ENCODE peak calls at places on chromosomes 13 and 19, in nine cellular contexts. One of them, this sample, is unnamed.

GRCh38 chr19:35549174-35549788 is 3.9 kb downstream of the TMEM147 start:
- DNase-seq in right lobe of liver: no peak
- DNase-seq in esophagus squamous epithelium: no peak
- DNase-seq in endothelial cell of umbilical vein: peak; percentile 48
- DNase-seq in colonic mucosa: peak; percentile 68
- DNase-seq in heart right ventricle: no peak
- DNase-seq in GM23248: peak; percentile 84
- DNase-seq in CD8-positive, alpha-beta T cell: peak; percentile 43
- DNase-seq in heart left ventricle: peak; percentile 50
- DNase-seq in this sample: peak; percentile 38

GRCh38 chr13:71758823-71759222 is 108.2 kb downstream of the DACH1 start:
- DNase-seq in right lobe of liver: no peak
- DNase-seq in GM23248: no peak
- DNase-seq in CD8-positive, alpha-beta T cell: no peak
- DNase-seq in endothelial cell of umbilical vein: peak; percentile 71
- DNase-seq in heart right ventricle: no peak
- DNase-seq in esophagus squamous epithelium: no peak
- DNase-seq in colonic mucosa: no peak
- DNase-seq in heart left ventricle: no peak
- DNase-seq in this sample: no peak

GRCh38 chr19:54154603-54155345 is 4.7 kb downstream of the LENG1 start:
- DNase-seq in heart right ventricle: no peak
- DNase-seq in GM23248: peak; percentile 69
- DNase-seq in endothelial cell of umbilical vein: no peak
- DNase-seq in colonic mucosa: no peak
- DNase-seq in right lobe of liver: no peak
- DNase-seq in heart left ventricle: no peak
- DNase-seq in CD8-positive, alpha-beta T cell: no peak
- DNase-seq in esophagus squamous epithelium: no peak
- DNase-seq in this sample: no peak

GRCh38 chr19:4062576-4063368 is 3.9 kb downstream of the ZBTB7A start:
- DNase-seq in GM23248: peak; percentile 36
- DNase-seq in esophagus squamous epithelium: no peak
- DNase-seq in heart right ventricle: no peak
- DNase-seq in colonic mucosa: peak; percentile 62
- DNase-seq in CD8-positive, alpha-beta T cell: no peak
- DNase-seq in right lobe of liver: peak; percentile 58
- DNase-seq in endothelial cell of umbilical vein: no peak
- DNase-seq in heart left ventricle: no peak
- DNase-seq in this sample: no peak

GRCh38 chr19:6210721-6211600 is 68.8 kb downstream of the MLLT1 start:
- DNase-seq in CD8-positive, alpha-beta T cell: no peak
- DNase-seq in right lobe of liver: peak; percentile 45
- DNase-seq in GM23248: no peak
- DNase-seq in heart left ventricle: no peak
- DNase-seq in endothelial cell of umbilical vein: no peak
- DNase-seq in colonic mucosa: no peak
- DNase-seq in heart right ventricle: no peak
- DNase-seq in esophagus squamous epithelium: no peak
- DNase-seq in this sample: no peak

GRCh38 chr13:97224544-97225324 is 2.6 kb downstream of the MBNL2 start:
- DNase-seq in heart left ventricle: peak; percentile 43
- DNase-seq in esophagus squamous epithelium: no peak
- DNase-seq in colonic mucosa: peak; percentile 62
- DNase-seq in heart right ventricle: no peak
- DNase-seq in endothelial cell of umbilical vein: peak; percentile 75
- DNase-seq in right lobe of liver: no peak
- DNase-seq in CD8-positive, alpha-beta T cell: no peak
- DNase-seq in GM23248: peak; percentile 65
- DNase-seq in this sample: peak; percentile 35

GRCh38 chr13:51764184-51765141 is 39.5 kb downstream of the DHRS12 start:
- DNase-seq in endothelial cell of umbilical vein: peak; percentile 78
- DNase-seq in heart right ventricle: peak; percentile 58
- DNase-seq in colonic mucosa: peak; percentile 50
- DNase-seq in CD8-positive, alpha-beta T cell: no peak
- DNase-seq in right lobe of liver: no peak
- DNase-seq in esophagus squamous epithelium: peak; percentile 10
- DNase-seq in GM23248: peak; percentile 78
- DNase-seq in heart left ventricle: peak; percentile 83
- DNase-seq in this sample: peak; percentile 45

GRCh38 chr19:12872941-12873890 is 8.0 kb downstream of the DNASE2 start:
- DNase-seq in right lobe of liver: peak; percentile 63
- DNase-seq in CD8-positive, alpha-beta T cell: no peak
- DNase-seq in esophagus squamous epithelium: no peak
- DNase-seq in colonic mucosa: peak; percentile 79
- DNase-seq in endothelial cell of umbilical vein: peak; percentile 72
- DNase-seq in heart left ventricle: peak; percentile 46
- DNase-seq in heart right ventricle: no peak
- DNase-seq in GM23248: peak; percentile 57
- DNase-seq in this sample: peak; percentile 33

GRCh38 chr19:12155324-12155723 is 1.2 kb downstream of the ZNF625 start:
- DNase-seq in CD8-positive, alpha-beta T cell: no peak
- DNase-seq in heart right ventricle: no peak
- DNase-seq in colonic mucosa: no peak
- DNase-seq in right lobe of liver: no peak
- DNase-seq in heart left ventricle: no peak
- DNase-seq in GM23248: peak; percentile 38
- DNase-seq in endothelial cell of umbilical vein: peak; percentile 9
- DNase-seq in esophagus squamous epithelium: no peak
- DNase-seq in this sample: no peak

GRCh38 chr13:43242040-43242439 is 218.7 kb downstream of the DNAJC15 start:
- DNase-seq in heart right ventricle: no peak
- DNase-seq in esophagus squamous epithelium: no peak
- DNase-seq in endothelial cell of umbilical vein: no peak
- DNase-seq in GM23248: no peak
- DNase-seq in heart left ventricle: no peak
- DNase-seq in CD8-positive, alpha-beta T cell: no peak
- DNase-seq in right lobe of liver: no peak
- DNase-seq in colonic mucosa: no peak
- DNase-seq in this sample: no peak

GRCh38 chr19:13100871-13101589 is 1.6 kb downstream of the LYL1 start:
- DNase-seq in heart right ventricle: no peak
- DNase-seq in right lobe of liver: no peak
- DNase-seq in GM23248: peak; percentile 44
- DNase-seq in esophagus squamous epithelium: no peak
- DNase-seq in colonic mucosa: no peak
- DNase-seq in heart left ventricle: peak; percentile 32
- DNase-seq in CD8-positive, alpha-beta T cell: no peak
- DNase-seq in endothelial cell of umbilical vein: peak; percentile 60
- DNase-seq in this sample: no peak

GRCh38 chr19:6232567-6232966 is 47.2 kb downstream of the MLLT1 start:
- DNase-seq in CD8-positive, alpha-beta T cell: no peak
- DNase-seq in colonic mucosa: no peak
- DNase-seq in endothelial cell of umbilical vein: no peak
- DNase-seq in GM23248: peak; percentile 94
- DNase-seq in heart right ventricle: no peak
- DNase-seq in heart left ventricle: no peak
- DNase-seq in right lobe of liver: no peak
- DNase-seq in esophagus squamous epithelium: no peak
- DNase-seq in this sample: no peak

GRCh38 chr19:6717441-6717971 is 2.9 kb downstream of the C3 start:
- DNase-seq in heart left ventricle: no peak
- DNase-seq in esophagus squamous epithelium: no peak
- DNase-seq in colonic mucosa: no peak
- DNase-seq in CD8-positive, alpha-beta T cell: no peak
- DNase-seq in GM23248: no peak
- DNase-seq in endothelial cell of umbilical vein: no peak
- DNase-seq in right lobe of liver: no peak
- DNase-seq in heart right ventricle: no peak
- DNase-seq in this sample: no peak

GRCh38 chr13:102707465-102707864 is 12.6 kb upstream of the METTL21C start:
- DNase-seq in GM23248: peak; percentile 85
- DNase-seq in right lobe of liver: no peak
- DNase-seq in endothelial cell of umbilical vein: peak; percentile 93
- DNase-seq in esophagus squamous epithelium: no peak
- DNase-seq in heart left ventricle: no peak
- DNase-seq in colonic mucosa: no peak
- DNase-seq in heart right ventricle: no peak
- DNase-seq in CD8-positive, alpha-beta T cell: no peak
- DNase-seq in this sample: no peak

GRCh38 chr19:55099557-55100506 is 17.6 kb downstream of the PPP1R12C start:
- DNase-seq in right lobe of liver: no peak
- DNase-seq in CD8-positive, alpha-beta T cell: no peak
- DNase-seq in endothelial cell of umbilical vein: no peak
- DNase-seq in colonic mucosa: no peak
- DNase-seq in GM23248: no peak
- DNase-seq in heart right ventricle: peak; percentile 67
- DNase-seq in esophagus squamous epithelium: no peak
- DNase-seq in heart left ventricle: peak; percentile 66
- DNase-seq in this sample: no peak

GRCh38 chr13:114017028-114017630 is 43.3 kb upstream of the C13orf46 start:
- DNase-seq in heart right ventricle: peak; percentile 14
- DNase-seq in heart left ventricle: peak; percentile 20
- DNase-seq in GM23248: peak; percentile 47
- DNase-seq in endothelial cell of umbilical vein: no peak
- DNase-seq in colonic mucosa: no peak
- DNase-seq in right lobe of liver: no peak
- DNase-seq in esophagus squamous epithelium: no peak
- DNase-seq in CD8-positive, alpha-beta T cell: no peak
- DNase-seq in this sample: no peak

GRCh38 chr19:1082928-1083816 is 12.0 kb downstream of the POLR2E start:
- DNase-seq in GM23248: no peak
- DNase-seq in right lobe of liver: peak; percentile 59
- DNase-seq in colonic mucosa: no peak
- DNase-seq in heart left ventricle: no peak
- DNase-seq in endothelial cell of umbilical vein: no peak
- DNase-seq in esophagus squamous epithelium: no peak
- DNase-seq in heart right ventricle: peak; percentile 13
- DNase-seq in CD8-positive, alpha-beta T cell: no peak
- DNase-seq in this sample: no peak

GRCh38 chr13:29763426-29764180 is 86.8 kb downstream of the UBL3 start:
- DNase-seq in heart left ventricle: no peak
- DNase-seq in CD8-positive, alpha-beta T cell: no peak
- DNase-seq in colonic mucosa: peak; percentile 59
- DNase-seq in esophagus squamous epithelium: no peak
- DNase-seq in heart right ventricle: no peak
- DNase-seq in right lobe of liver: no peak
- DNase-seq in endothelial cell of umbilical vein: no peak
- DNase-seq in GM23248: no peak
- DNase-seq in this sample: no peak

GRCh38 chr13:29761160-29761559 is 89.3 kb downstream of the UBL3 start:
- DNase-seq in CD8-positive, alpha-beta T cell: no peak
- DNase-seq in GM23248: no peak
- DNase-seq in colonic mucosa: no peak
- DNase-seq in esophagus squamous epithelium: no peak
- DNase-seq in right lobe of liver: no peak
- DNase-seq in heart right ventricle: no peak
- DNase-seq in heart left ventricle: no peak
- DNase-seq in endothelial cell of umbilical vein: no peak
- DNase-seq in this sample: no peak

GRCh38 chr13:29761815-29762214 is 88.6 kb downstream of the UBL3 start:
- DNase-seq in GM23248: no peak
- DNase-seq in endothelial cell of umbilical vein: no peak
- DNase-seq in esophagus squamous epithelium: no peak
- DNase-seq in heart right ventricle: no peak
- DNase-seq in colonic mucosa: no peak
- DNase-seq in right lobe of liver: no peak
- DNase-seq in heart left ventricle: no peak
- DNase-seq in CD8-positive, alpha-beta T cell: no peak
- DNase-seq in this sample: no peak

GRCh38 chr13:29771247-29771646 is 79.2 kb downstream of the UBL3 start:
- DNase-seq in heart left ventricle: no peak
- DNase-seq in colonic mucosa: no peak
- DNase-seq in esophagus squamous epithelium: no peak
- DNase-seq in CD8-positive, alpha-beta T cell: no peak
- DNase-seq in endothelial cell of umbilical vein: peak; percentile 60
- DNase-seq in right lobe of liver: no peak
- DNase-seq in heart right ventricle: no peak
- DNase-seq in GM23248: peak; percentile 48
- DNase-seq in this sample: no peak

DNA sequence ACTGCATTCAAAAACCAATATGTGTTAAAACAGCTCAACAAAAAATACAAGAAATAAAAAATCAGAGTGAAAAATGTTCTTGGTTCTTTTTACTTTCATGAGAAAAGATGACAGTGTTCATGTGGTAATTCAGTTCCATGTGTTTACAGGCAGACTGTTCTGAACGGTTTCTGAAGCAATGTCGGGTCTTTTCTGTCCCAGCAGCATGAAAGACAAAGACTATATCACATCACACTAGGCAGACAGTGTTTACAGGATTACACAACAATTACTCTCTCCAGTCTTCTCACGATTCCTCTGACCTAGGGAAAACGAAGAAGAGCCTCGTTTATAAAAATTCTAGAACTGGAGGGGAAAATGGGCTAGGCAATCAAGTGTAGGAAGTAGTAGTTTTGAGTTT is 83.4 kb downstream of the UBL3 start:
- DNase-seq in esophagus squamous epithelium: no peak
- DNase-seq in right lobe of liver: no peak
- DNase-seq in colonic mucosa: no peak
- DNase-seq in endothelial cell of umbilical vein: no peak
- DNase-seq in GM23248: peak; percentile 65
- DNase-seq in CD8-positive, alpha-beta T cell: no peak
- DNase-seq in heart left ventricle: no peak
- DNase-seq in heart right ventricle: no peak
- DNase-seq in this sample: no peak
- H3K9me3 ChIP-seq in esophagus squamous epithelium: no peaks in the 10 kb centered on the region
- H3K9me3 ChIP-seq in right lobe of liver: no peaks in the 10 kb centered on the region
- H3K9me3 ChIP-seq in colonic mucosa: no peaks in the 10 kb centered on the region
- H3K9me3 ChIP-seq in endothelial cell of umbilical vein: no peaks in the 10 kb centered on the region
- H3K9me3 ChIP-seq in GM23248: no peaks in the 10 kb centered on the region
- H3K9me3 ChIP-seq in CD8-positive, alpha-beta T cell: no peaks in the 10 kb centered on the region
- H3K9me3 ChIP-seq in heart left ventricle: no peaks in the 10 kb centered on the region
- H3K9me3 ChIP-seq in heart right ventricle: no peaks in the 10 kb centered on the region
- H3K9me3 ChIP-seq in this sample: no peaks in the 10 kb centered on the region

GRCh38 chr19:8926341-8926740 is 83.9 kb downstream of the MUC16 start:
- DNase-seq in heart left ventricle: no peak
- DNase-seq in CD8-positive, alpha-beta T cell: no peak
- DNase-seq in esophagus squamous epithelium: no peak
- DNase-seq in heart right ventricle: no peak
- DNase-seq in right lobe of liver: no peak
- DNase-seq in colonic mucosa: no peak
- DNase-seq in GM23248: no peak
- DNase-seq in endothelial cell of umbilical vein: no peak
- DNase-seq in this sample: no peak
- H3K9me3 ChIP-seq in heart left ventricle: no peaks in the 10 kb centered on the region
- H3K9me3 ChIP-seq in CD8-positive, alpha-beta T cell: no peaks in the 10 kb centered on the region
- H3K9me3 ChIP-seq in esophagus squamous epithelium: no peaks in the 10 kb centered on the region
- H3K9me3 ChIP-seq in heart right ventricle: no peaks in the 10 kb centered on the region
- H3K9me3 ChIP-seq in right lobe of liver: no peaks in the 10 kb centered on the region
- H3K9me3 ChIP-seq in colonic mucosa: no peaks in the 10 kb centered on the region
- H3K9me3 ChIP-seq in GM23248: no peaks in the 10 kb centered on the region
- H3K9me3 ChIP-seq in endothelial cell of umbilical vein: peaks cover 5% of the 10 kb centered on the region
- H3K9me3 ChIP-seq in this sample: no peaks in the 10 kb centered on the region

GRCh38 chr13:54092686-54093085 is 1064.1 kb downstream of the OLFM4 start:
- DNase-seq in heart left ventricle: no peak
- DNase-seq in CD8-positive, alpha-beta T cell: no peak
- DNase-seq in GM23248: no peak
- DNase-seq in esophagus squamous epithelium: no peak
- DNase-seq in colonic mucosa: no peak
- DNase-seq in heart right ventricle: no peak
- DNase-seq in right lobe of liver: no peak
- DNase-seq in endothelial cell of umbilical vein: no peak
- DNase-seq in this sample: no peak

GRCh38 chr13:54091884-54092283 is 1063.3 kb downstream of the OLFM4 start:
- DNase-seq in heart right ventricle: no peak
- DNase-seq in esophagus squamous epithelium: no peak
- DNase-seq in right lobe of liver: no peak
- DNase-seq in GM23248: no peak
- DNase-seq in endothelial cell of umbilical vein: no peak
- DNase-seq in colonic mucosa: no peak
- DNase-seq in CD8-positive, alpha-beta T cell: no peak
- DNase-seq in heart left ventricle: no peak
- DNase-seq in this sample: no peak
- H3K9me3 ChIP-seq in heart right ventricle: no peaks in the 10 kb centered on the region
- H3K9me3 ChIP-seq in esophagus squamous epithelium: no peaks in the 10 kb centered on the region
- H3K9me3 ChIP-seq in right lobe of liver: no peaks in the 10 kb centered on the region
- H3K9me3 ChIP-seq in GM23248: peaks cover 2% of the 10 kb centered on the region
- H3K9me3 ChIP-seq in endothelial cell of umbilical vein: peaks cover 7% of the 10 kb centered on the region
- H3K9me3 ChIP-seq in colonic mucosa: no peaks in the 10 kb centered on the region
- H3K9me3 ChIP-seq in CD8-positive, alpha-beta T cell: no peaks in the 10 kb centered on the region
- H3K9me3 ChIP-seq in heart left ventricle: peaks cover 7% of the 10 kb centered on the region
- H3K9me3 ChIP-seq in this sample: no peaks in the 10 kb centered on the region

GRCh38 chr19:56538254-56538760 is 441 bp upstream of the ZFP28 start:
- DNase-seq in esophagus squamous epithelium: peak; percentile 47
- DNase-seq in right lobe of liver: peak; percentile 86
- DNase-seq in heart right ventricle: peak; percentile 94
- DNase-seq in endothelial cell of umbilical vein: peak; percentile 93
- DNase-seq in CD8-positive, alpha-beta T cell: peak; percentile 84
- DNase-seq in GM23248: peak; percentile 95
- DNase-seq in heart left ventricle: peak; percentile 94
- DNase-seq in colonic mucosa: peak; percentile 93
- DNase-seq in this sample: peak; percentile 87
- H3K9me3 ChIP-seq in esophagus squamous epithelium: peaks cover 34% of the 10 kb centered on the region
- H3K9me3 ChIP-seq in right lobe of liver: no peaks in the 10 kb centered on the region
- H3K9me3 ChIP-seq in heart right ventricle: peaks cover 30% of the 10 kb centered on the region
- H3K9me3 ChIP-seq in endothelial cell of umbilical vein: no peaks in the 10 kb centered on the region
- H3K9me3 ChIP-seq in CD8-positive, alpha-beta T cell: peaks cover 16% of the 10 kb centered on the region
- H3K9me3 ChIP-seq in GM23248: no peaks in the 10 kb centered on the region
- H3K9me3 ChIP-seq in heart left ventricle: peaks cover 73% of the 10 kb centered on the region
- H3K9me3 ChIP-seq in colonic mucosa: no peaks in the 10 kb centered on the region
- H3K9me3 ChIP-seq in this sample: peaks cover 6% of the 10 kb centered on the region

This sample was measured in T-helper 17 cell.